ENCODE peak calls at places on chromosome 13, in seven cellular contexts. One of them, this sample, is unnamed. For H3K27me3 and H3K36me3, the result is how much of the 10 kb centered on the place peaks cover.

GRCh38 chr13:73223372-73223781 is 164.6 kb downstream of the KLF5 start:
- DNase-seq in neuronal stem cell: no peak
- DNase-seq in fibroblast of lung: no peak
- DNase-seq in HepG2: no peak
- DNase-seq in adipocyte: peak
- DNase-seq in IMR-90: no peak
- DNase-seq in astrocyte: no peak
- DNase-seq in this sample: no peak

GRCh38 chr13:34357435-34358232 is 539.7 kb downstream of the RFC3 start:
- DNase-seq in HepG2: no peak
- DNase-seq in neuronal stem cell: no peak
- DNase-seq in astrocyte: peak
- DNase-seq in fibroblast of lung: peak
- DNase-seq in IMR-90: peak
- DNase-seq in adipocyte: peak
- DNase-seq in this sample: no peak

GRCh38 chr13:96544965-96545364 is 449.3 kb downstream of the OXGR1 start:
- DNase-seq in IMR-90: no peak
- DNase-seq in neuronal stem cell: no peak
- DNase-seq in fibroblast of lung: peak
- DNase-seq in astrocyte: peak
- DNase-seq in adipocyte: peak
- DNase-seq in HepG2: no peak
- DNase-seq in this sample: no peak

GRCh38 chr13:46184277-46184699 is 2.3 kb upstream of the LCP1 start:
- DNase-seq in IMR-90: no peak
- DNase-seq in fibroblast of lung: no peak
- DNase-seq in adipocyte: no peak
- DNase-seq in HepG2: peak
- DNase-seq in neuronal stem cell: no peak
- DNase-seq in astrocyte: no peak
- DNase-seq in this sample: peak

GRCh38 chr13:87810391-87810801 is 139.2 kb downstream of the SLITRK5 start:
- DNase-seq in fibroblast of lung: no peak
- DNase-seq in IMR-90: no peak
- DNase-seq in astrocyte: no peak
- DNase-seq in adipocyte: no peak
- DNase-seq in HepG2: peak
- DNase-seq in neuronal stem cell: no peak
- DNase-seq in this sample: no peak

GRCh38 chr13:21481359-21481758 is 22.3 kb upstream of the ZDHHC20 start:
- DNase-seq in adipocyte: no peak
- DNase-seq in HepG2: no peak
- DNase-seq in astrocyte: no peak
- DNase-seq in fibroblast of lung: no peak
- DNase-seq in IMR-90: no peak
- DNase-seq in neuronal stem cell: no peak
- DNase-seq in this sample: no peak

GRCh38 chr13:98476106-98476505 is 100.8 kb downstream of the STK24 start:
- DNase-seq in neuronal stem cell: no peak
- DNase-seq in IMR-90: no peak
- DNase-seq in adipocyte: no peak
- DNase-seq in astrocyte: no peak
- DNase-seq in HepG2: no peak
- DNase-seq in fibroblast of lung: no peak
- DNase-seq in this sample: no peak

GRCh38 chr13:46495647-46496046 is 57.3 kb upstream of the LRCH1 start:
- DNase-seq in adipocyte: peak
- DNase-seq in astrocyte: no peak
- DNase-seq in HepG2: no peak
- DNase-seq in neuronal stem cell: no peak
- DNase-seq in IMR-90: no peak
- DNase-seq in fibroblast of lung: no peak
- DNase-seq in this sample: no peak

GRCh38 chr13:46526763-46527162 is 26.2 kb upstream of the LRCH1 start:
- DNase-seq in HepG2: no peak
- DNase-seq in astrocyte: no peak
- DNase-seq in fibroblast of lung: no peak
- DNase-seq in adipocyte: no peak
- DNase-seq in IMR-90: no peak
- DNase-seq in neuronal stem cell: no peak
- DNase-seq in this sample: no peak

GRCh38 chr13:93690139-93690538 is 463.5 kb downstream of the GPC6 start:
- DNase-seq in neuronal stem cell: peak
- DNase-seq in astrocyte: no peak
- DNase-seq in IMR-90: peak
- DNase-seq in adipocyte: peak
- DNase-seq in fibroblast of lung: no peak
- DNase-seq in HepG2: peak
- DNase-seq in this sample: no peak

GRCh38 chr13:26656919-26657318 is 99.4 kb downstream of the WASF3 start:
- DNase-seq in neuronal stem cell: peak
- DNase-seq in astrocyte: peak
- DNase-seq in adipocyte: peak
- DNase-seq in HepG2: peak
- DNase-seq in IMR-90: peak
- DNase-seq in fibroblast of lung: peak
- DNase-seq in this sample: peak

GRCh38 chr13:75180805-75181455 is 301.0 kb downstream of the TBC1D4 start:
- DNase-seq in HepG2: no peak
- DNase-seq in adipocyte: peak
- DNase-seq in astrocyte: peak
- DNase-seq in IMR-90: peak
- DNase-seq in neuronal stem cell: no peak
- DNase-seq in fibroblast of lung: peak
- DNase-seq in this sample: no peak

GRCh38 chr13:27403727-27404385 is 20.6 kb upstream of the GTF3A start:
- DNase-seq in adipocyte: no peak
- DNase-seq in fibroblast of lung: no peak
- DNase-seq in IMR-90: no peak
- DNase-seq in HepG2: peak
- DNase-seq in astrocyte: no peak
- DNase-seq in neuronal stem cell: no peak
- DNase-seq in this sample: no peak

GRCh38 chr13:80341771-80342271 is 895 bp upstream of the SPRY2 start:
- DNase-seq in IMR-90: peak
- DNase-seq in HepG2: peak
- DNase-seq in fibroblast of lung: peak
- DNase-seq in astrocyte: peak
- DNase-seq in neuronal stem cell: peak
- DNase-seq in adipocyte: peak
- DNase-seq in this sample: no peak

GRCh38 chr13:40146586-40147240 is 491.3 kb downstream of the COG6 start:
- DNase-seq in adipocyte: no peak
- DNase-seq in astrocyte: no peak
- DNase-seq in IMR-90: no peak
- DNase-seq in neuronal stem cell: no peak
- DNase-seq in HepG2: no peak
- DNase-seq in fibroblast of lung: no peak
- DNase-seq in this sample: peak

GRCh38 chr13:32153056-32153455 is 121.5 kb downstream of the FRY start:
- DNase-seq in neuronal stem cell: no peak
- DNase-seq in astrocyte: peak
- DNase-seq in fibroblast of lung: peak
- DNase-seq in HepG2: no peak
- DNase-seq in IMR-90: peak
- DNase-seq in adipocyte: peak
- DNase-seq in this sample: no peak

GRCh38 chr13:74641586-74641985 is 507.4 kb upstream of the KLF12 start:
- DNase-seq in astrocyte: peak
- DNase-seq in IMR-90: peak
- DNase-seq in HepG2: no peak
- DNase-seq in neuronal stem cell: no peak
- DNase-seq in adipocyte: peak
- DNase-seq in fibroblast of lung: peak
- DNase-seq in this sample: no peak

GRCh38 chr13:94548382-94549240 is 47.3 kb downstream of the TGDS start:
- DNase-seq in HepG2: peak
- DNase-seq in neuronal stem cell: no peak
- DNase-seq in fibroblast of lung: peak
- DNase-seq in astrocyte: peak
- DNase-seq in adipocyte: peak
- DNase-seq in IMR-90: peak
- DNase-seq in this sample: peak

GRCh38 chr13:94660695-94661324 is 51.5 kb downstream of the SOX21 start:
- DNase-seq in neuronal stem cell: no peak
- DNase-seq in fibroblast of lung: peak
- DNase-seq in IMR-90: peak
- DNase-seq in astrocyte: peak
- DNase-seq in adipocyte: peak
- DNase-seq in HepG2: no peak
- DNase-seq in this sample: peak

GRCh38 chr13:111282425-111282824 is 38.0 kb upstream of the TEX29 start:
- DNase-seq in astrocyte: no peak
- DNase-seq in IMR-90: no peak
- DNase-seq in neuronal stem cell: no peak
- DNase-seq in fibroblast of lung: no peak
- DNase-seq in HepG2: no peak
- DNase-seq in adipocyte: no peak
- DNase-seq in this sample: no peak

GRCh38 chr13:74443623-74444022 is 309.4 kb upstream of the KLF12 start:
- DNase-seq in adipocyte: peak
- DNase-seq in fibroblast of lung: peak
- DNase-seq in astrocyte: peak
- DNase-seq in IMR-90: peak
- DNase-seq in HepG2: no peak
- DNase-seq in neuronal stem cell: no peak
- DNase-seq in this sample: no peak

GRCh38 chr13:98155475-98156111 is 12.7 kb downstream of the FARP1 start:
- DNase-seq in IMR-90: peak
- DNase-seq in fibroblast of lung: peak
- DNase-seq in astrocyte: peak
- DNase-seq in adipocyte: no peak
- DNase-seq in HepG2: no peak
- DNase-seq in neuronal stem cell: no peak
- DNase-seq in this sample: no peak

GRCh38 chr13:93814658-93815057 is 588.1 kb downstream of the GPC6 start:
- DNase-seq in astrocyte: no peak
- DNase-seq in neuronal stem cell: no peak
- DNase-seq in HepG2: no peak
- DNase-seq in fibroblast of lung: no peak
- DNase-seq in IMR-90: no peak
- DNase-seq in adipocyte: no peak
- DNase-seq in this sample: no peak

GRCh38 chr13:20132052-20132634 is 28.7 kb downstream of the GJA3 start:
- DNase-seq in fibroblast of lung: no peak
- DNase-seq in astrocyte: no peak
- DNase-seq in IMR-90: no peak
- DNase-seq in neuronal stem cell: no peak
- DNase-seq in HepG2: no peak
- DNase-seq in adipocyte: no peak
- DNase-seq in this sample: no peak

GRCh38 chr13:26480246-26480855 is 77.1 kb upstream of the WASF3 start:
- DNase-seq in IMR-90: peak
- DNase-seq in adipocyte: no peak
- DNase-seq in HepG2: no peak
- DNase-seq in fibroblast of lung: peak
- DNase-seq in astrocyte: peak
- DNase-seq in neuronal stem cell: no peak
- DNase-seq in this sample: no peak

GRCh38 chr13:34719060-34719875 is 222.8 kb upstream of the NBEA start:
- DNase-seq in IMR-90: no peak
- DNase-seq in astrocyte: no peak
- DNase-seq in HepG2: no peak
- DNase-seq in fibroblast of lung: peak
- DNase-seq in neuronal stem cell: peak
- DNase-seq in adipocyte: no peak
- DNase-seq in this sample: no peak

GRCh38 chr13:66994097-66994496 is 236.0 kb downstream of the PCDH9 start:
- DNase-seq in HepG2: peak
- DNase-seq in adipocyte: peak
- DNase-seq in neuronal stem cell: peak
- DNase-seq in astrocyte: peak
- DNase-seq in fibroblast of lung: peak
- DNase-seq in IMR-90: peak
- DNase-seq in this sample: peak

GRCh38 chr13:51814825-51815650 is 11.1 kb upstream of the DHRS12 start:
- DNase-seq in neuronal stem cell: peak
- DNase-seq in adipocyte: peak
- DNase-seq in astrocyte: no peak
- DNase-seq in fibroblast of lung: peak
- DNase-seq in IMR-90: peak
- DNase-seq in HepG2: peak
- DNase-seq in this sample: peak
- H3K9ac ChIP-seq in neuronal stem cell: no peak
- H3K9ac ChIP-seq in adipocyte: no peak
- H3K9ac ChIP-seq in astrocyte: peak
- H3K9ac ChIP-seq in fibroblast of lung: no peak
- H3K9ac ChIP-seq in IMR-90: peak
- H3K9ac ChIP-seq in HepG2: peak
- H3K9ac ChIP-seq in this sample: peak

DNA sequence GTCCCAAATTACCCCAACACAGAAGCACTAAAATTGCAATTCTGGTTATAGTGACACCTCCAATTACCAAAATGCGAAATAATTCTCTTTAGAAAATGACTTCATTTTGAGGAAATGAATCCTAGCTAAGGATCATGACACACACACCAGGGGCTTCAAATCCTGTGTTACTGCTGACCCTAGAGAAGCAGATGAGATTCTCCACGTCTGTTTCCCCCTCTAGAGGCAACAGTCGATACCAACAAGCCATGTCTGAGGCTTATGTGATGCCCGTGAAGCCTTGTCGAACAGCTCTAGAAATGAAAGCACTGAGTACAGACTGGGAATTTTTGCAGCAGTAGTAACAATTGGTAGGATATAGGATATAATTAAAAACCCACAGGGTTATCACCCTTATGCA is 153.6 kb upstream of the TMTC4 start:
- DNase-seq in HepG2: peak
- DNase-seq in astrocyte: no peak
- DNase-seq in IMR-90: no peak
- DNase-seq in neuronal stem cell: no peak
- DNase-seq in fibroblast of lung: no peak
- DNase-seq in adipocyte: no peak
- DNase-seq in this sample: no peak
- H3K27me3 ChIP-seq in HepG2: under half
- H3K27me3 ChIP-seq in astrocyte: under half
- H3K27me3 ChIP-seq in IMR-90: under half
- H3K27me3 ChIP-seq in neuronal stem cell: under half
- H3K27me3 ChIP-seq in fibroblast of lung: under half
- H3K27me3 ChIP-seq in adipocyte: under half
- H3K27me3 ChIP-seq in this sample: under half

GRCh38 chr13:114328034-114328433 is 13.7 kb downstream of the CHAMP1 start:
- DNase-seq in IMR-90: no peak
- DNase-seq in adipocyte: no peak
- DNase-seq in astrocyte: no peak
- DNase-seq in HepG2: no peak
- DNase-seq in neuronal stem cell: no peak
- DNase-seq in fibroblast of lung: no peak
- DNase-seq in this sample: no peak
- H3K36me3 ChIP-seq in IMR-90: under half
- H3K36me3 ChIP-seq in adipocyte: under half
- H3K36me3 ChIP-seq in astrocyte: under half
- H3K36me3 ChIP-seq in HepG2: under half
- H3K36me3 ChIP-seq in neuronal stem cell: half or more
- H3K36me3 ChIP-seq in fibroblast of lung: under half
- H3K36me3 ChIP-seq in this sample: under half

DNA sequence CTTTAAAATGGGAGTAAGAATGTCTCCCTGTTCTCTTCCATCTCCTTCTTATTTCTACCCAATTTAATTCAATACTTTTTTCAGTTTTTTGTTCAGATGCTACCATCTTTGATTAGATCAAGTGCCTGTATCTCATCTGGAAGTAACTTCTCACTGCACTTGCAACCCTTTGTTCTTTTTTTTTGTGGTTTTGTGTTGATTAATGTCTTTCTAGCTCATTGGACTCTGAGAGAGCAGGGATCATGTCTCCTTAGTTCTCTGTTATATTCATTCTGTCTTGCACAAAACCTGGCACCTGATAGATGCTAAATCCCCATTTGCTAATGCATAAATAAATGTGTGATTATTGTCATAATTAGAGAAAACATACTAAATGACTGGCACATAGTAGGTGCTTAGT is 834 bp upstream of the ITGBL1 start:
- DNase-seq in adipocyte: no peak
- DNase-seq in HepG2: no peak
- DNase-seq in fibroblast of lung: peak
- DNase-seq in astrocyte: peak
- DNase-seq in IMR-90: no peak
- DNase-seq in neuronal stem cell: no peak
- DNase-seq in this sample: no peak
- H3K9ac ChIP-seq in adipocyte: peak
- H3K9ac ChIP-seq in HepG2: no peak
- H3K9ac ChIP-seq in fibroblast of lung: no peak
- H3K9ac ChIP-seq in astrocyte: no peak
- H3K9ac ChIP-seq in IMR-90: no peak
- H3K9ac ChIP-seq in neuronal stem cell: no peak
- H3K9ac ChIP-seq in this sample: no peak

This sample was measured in Karpas-422.